ENCODE peak calls at places on chromosomes 1 and 21, in five cellular contexts. Z is brain microvascular endothelial cell, G is transverse colon, L is epithelial cell of esophagus, B is bronchial epithelial cell. Y is an unnamed sample.

GRCh38 chr1:229694053-229694693 is 68.1 kb downstream of the URB2 start:
- DNase-seq in Z (peak), G (peak), L (no peak), B (no peak), Y (no peak)

GRCh38 chr1:160169553-160170399 is 18.4 kb downstream of the ATP1A4 start:
- DNase-seq in Z (no peak), G (no peak), L (no peak), B (no peak), Y (peak)

GRCh38 chr1:20732588-20733360 is at the start of gene SH2D5:
- DNase-seq in Z (peak), G (peak), L (peak), B (peak), Y (peak)

GRCh38 chr1:190377294-190377693 is 100.4 kb downstream of the BRINP3 start:
- DNase-seq in Z (no peak), G (no peak), L (no peak), B (no peak), Y (no peak)

GRCh38 chr1:232873412-232873811 is 68.2 kb downstream of the MAP10 start:
- DNase-seq in Z (no peak), G (no peak), L (peak), B (peak), Y (no peak)

GRCh38 chr1:3009021-3009420 is 12.2 kb upstream of the ACTRT2 start:
- DNase-seq in Z (no peak), G (no peak), L (no peak), B (no peak), Y (no peak)

GRCh38 chr1:36786425-36786824 is 247.9 kb downstream of the GRIK3 start:
- DNase-seq in Z (no peak), G (no peak), L (no peak), B (no peak), Y (no peak)

GRCh38 chr1:18261891-18262290 is 154.3 kb downstream of the IGSF21 start:
- DNase-seq in Z (no peak), G (no peak), L (no peak), B (no peak), Y (no peak)

GRCh38 chr1:153742411-153743142 is 14.7 kb downstream of the INTS3 start:
- DNase-seq in Z (no peak), G (no peak), L (peak), B (no peak), Y (peak)

GRCh38 chr1:29876441-29876840 is 640.1 kb downstream of the PTPRU start:
- DNase-seq in Z (no peak), G (no peak), L (no peak), B (no peak), Y (no peak)

GRCh38 chr1:52629021-52629643 is 3.8 kb upstream of the SHISAL2A start:
- DNase-seq in Z (no peak), G (no peak), L (no peak), B (no peak), Y (no peak)

GRCh38 chr1:212962509-212962908 is 12.2 kb downstream of the VASH2 start:
- DNase-seq in Z (no peak), G (no peak), L (no peak), B (no peak), Y (no peak)

GRCh38 chr1:47137178-47137577 is at the start of gene CYP4A22:
- DNase-seq in Z (no peak), G (no peak), L (no peak), B (no peak), Y (no peak)

GRCh38 chr1:198373376-198373775 is 167.1 kb downstream of the ATP6V1G3 start:
- DNase-seq in Z (peak), G (no peak), L (peak), B (peak), Y (no peak)

GRCh38 chr1:48617227-48617626 is 145.2 kb upstream of the SPATA6 start:
- DNase-seq in Z (no peak), G (no peak), L (no peak), B (peak), Y (no peak)

GRCh38 chr1:206513312-206514111 is 6.2 kb downstream of the RASSF5 start:
- DNase-seq in Z (peak), G (peak), L (peak), B (peak), Y (no peak)

GRCh38 chr1:27638047-27638734 is 3.2 kb upstream of the FGR start:
- DNase-seq in Z (no peak), G (no peak), L (no peak), B (no peak), Y (no peak)

GRCh38 chr1:114342376-114342775 is 168.6 kb downstream of the TRIM33 start:
- DNase-seq in Z (no peak), G (peak), L (no peak), B (no peak), Y (no peak)

GRCh38 chr1:78839704-78840277 is 166.7 kb downstream of the ADGRL4 start:
- DNase-seq in Z (peak), G (no peak), L (peak), B (peak), Y (peak)

GRCh38 chr1:210385228-210385627 is 56.5 kb downstream of the HHAT start:
- DNase-seq in Z (no peak), G (no peak), L (no peak), B (no peak), Y (no peak)

GRCh38 chr1:244988521-244988920 is 124.2 kb upstream of the HNRNPU start:
- DNase-seq in Z (no peak), G (no peak), L (no peak), B (no peak), Y (no peak)

GRCh38 chr1:53837924-53838653 is at the start of gene NDC1:
- DNase-seq in Z (peak), G (peak), L (peak), B (peak), Y (peak)
- TF ChIP-seq CTCF in Z (peak), G (no peak), L (peak), B (peak), Y (no peak)

DNA sequence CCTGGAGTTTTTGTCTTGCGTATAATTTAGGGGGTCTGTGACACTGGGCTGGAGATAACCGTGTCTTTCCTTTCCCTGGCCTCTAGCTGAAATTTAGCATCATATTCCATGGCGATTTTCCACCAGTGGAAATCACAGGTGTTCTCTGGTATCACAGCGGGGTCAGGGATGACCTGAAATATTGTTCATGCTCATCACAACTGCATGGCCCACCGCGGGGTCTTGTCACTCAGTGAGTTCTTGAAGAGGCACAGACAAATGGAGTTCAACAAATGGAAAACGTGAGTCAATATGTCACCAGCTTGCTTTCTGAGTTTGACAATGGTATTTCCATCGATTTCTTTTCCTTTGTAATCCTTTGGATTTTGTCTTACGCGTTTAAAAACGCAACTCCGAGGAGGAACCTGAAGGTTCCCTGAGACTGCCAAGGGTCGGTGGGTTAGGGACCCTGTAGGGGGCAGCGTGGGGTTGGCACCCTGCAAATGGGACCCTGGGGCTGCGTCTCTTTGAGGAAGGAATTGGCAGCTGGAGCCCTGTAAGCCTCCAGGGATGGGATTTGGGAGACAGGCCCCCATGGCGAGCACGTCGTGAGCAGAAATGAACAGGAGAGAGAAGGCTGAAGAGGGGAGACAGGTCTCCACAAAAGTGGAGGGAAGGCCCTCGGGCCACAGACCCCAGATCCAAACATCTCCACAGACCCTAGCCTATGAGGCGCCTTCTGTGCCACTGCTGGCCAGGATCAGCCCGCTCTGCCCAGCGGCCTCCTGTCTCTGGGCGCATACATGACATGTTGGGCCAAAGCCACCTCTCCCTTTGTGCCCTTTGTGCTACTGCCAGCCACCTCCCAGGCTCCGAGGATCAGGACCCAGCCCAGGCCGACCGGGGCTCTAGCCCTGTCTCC is 32.1 kb upstream of the RUNX3 start:
- DNase-seq in Z (no peak), G (no peak), L (no peak), B (no peak), Y (no peak)
- TF ChIP-seq CTCF in Z (no peak), G (no peak), L (no peak), B (no peak), Y (peak)

GRCh38 chr21:43611598-43612369 is 47.5 kb downstream of the HSF2BP start:
- DNase-seq in Z (peak), G (peak), L (peak), B (peak), Y (peak)
- TF ChIP-seq CTCF in Z (peak), G (peak), L (peak), B (peak), Y (peak)

GRCh38 chr21:32209580-32209979 is 69.3 kb downstream of the MIS18A start:
- DNase-seq in Z (no peak), G (no peak), L (no peak), B (no peak), Y (no peak)

GRCh38 chr21:32215306-32215685 is 63.6 kb downstream of the MIS18A start:
- DNase-seq in Z (no peak), G (no peak), L (no peak), B (no peak), Y (no peak)

GRCh38 chr21:32216293-32216692 is 62.6 kb downstream of the MIS18A start:
- DNase-seq in Z (no peak), G (no peak), L (no peak), B (no peak), Y (no peak)

GRCh38 chr21:32212116-32212515 is 66.7 kb downstream of the MIS18A start:
- DNase-seq in Z (no peak), G (no peak), L (no peak), B (no peak), Y (no peak)

GRCh38 chr21:32214654-32215305 is 64.1 kb downstream of the MIS18A start:
- DNase-seq in Z (no peak), G (no peak), L (no peak), B (no peak), Y (no peak)
- TF ChIP-seq CTCF in Z (no peak), G (no peak), L (no peak), B (no peak), Y (no peak)

GRCh38 chr21:36966066-36966845 is at the start of gene HLCS:
- DNase-seq in Z (peak), G (peak), L (peak), B (peak), Y (peak)
- TF ChIP-seq CTCF in Z (no peak), G (no peak), L (no peak), B (peak), Y (peak)

DNA sequence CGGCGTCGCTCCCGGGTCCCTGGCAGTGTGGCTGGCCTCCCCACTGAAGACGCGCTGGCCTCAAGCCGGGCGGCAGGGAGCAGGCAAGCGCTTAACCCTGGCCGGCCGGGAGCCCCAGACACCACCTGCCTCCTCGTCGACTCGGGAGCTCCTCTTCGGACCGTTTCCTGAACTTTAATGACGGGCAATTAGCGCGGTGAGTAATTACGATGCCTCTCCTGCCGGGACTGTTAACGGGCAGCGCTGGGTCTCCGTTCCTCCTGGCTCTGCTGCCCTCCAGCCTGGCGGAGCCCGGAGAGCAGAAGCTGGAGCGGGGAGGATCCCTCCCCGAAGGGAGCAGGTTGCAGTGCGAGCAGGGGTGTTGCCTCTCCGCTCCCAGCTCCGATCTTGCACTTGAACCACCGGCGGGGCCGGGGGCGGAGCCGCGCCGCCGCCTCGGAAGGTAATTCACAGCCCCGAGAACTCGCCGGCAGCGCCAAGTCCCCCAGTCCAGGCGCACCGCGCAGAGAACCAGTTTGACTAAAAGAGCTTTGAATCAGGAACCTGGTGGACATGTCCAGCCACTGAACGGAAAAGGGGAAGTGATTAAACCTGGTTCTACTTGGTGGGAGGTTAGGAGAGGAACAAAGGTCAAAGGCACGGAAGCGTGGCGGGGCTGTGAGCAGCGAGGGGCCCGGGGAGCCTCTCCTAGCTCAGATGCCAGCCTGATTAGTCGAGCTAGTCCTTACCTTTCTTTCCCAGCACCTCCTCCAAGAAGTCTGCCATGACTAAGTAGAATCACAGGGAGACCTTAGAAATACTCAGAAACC is 18.3 kb upstream of the PLEKHA6 start:
- DNase-seq in Z (no peak), G (peak), L (peak), B (peak), Y (peak)
- TF ChIP-seq CTCF in Z (no peak), G (no peak), L (no peak), B (no peak), Y (no peak)

GRCh38 chr1:6869002-6869380 is 83.7 kb downstream of the CAMTA1 start:
- DNase-seq in Z (no peak), G (no peak), L (peak), B (no peak), Y (no peak)

GRCh38 chr1:6868371-6869001 is 83.2 kb downstream of the CAMTA1 start:
- DNase-seq in Z (no peak), G (no peak), L (no peak), B (no peak), Y (no peak)

GRCh38 chr1:6866825-6867224 is 81.6 kb downstream of the CAMTA1 start:
- DNase-seq in Z (no peak), G (no peak), L (no peak), B (no peak), Y (no peak)

GRCh38 chr1:6870086-6870485 is 84.8 kb downstream of the CAMTA1 start:
- DNase-seq in Z (no peak), G (no peak), L (no peak), B (no peak), Y (no peak)

GRCh38 chr1:6867688-6868370 is 82.6 kb downstream of the CAMTA1 start:
- DNase-seq in Z (no peak), G (no peak), L (no peak), B (no peak), Y (no peak)
- TF ChIP-seq CTCF in Z (no peak), G (no peak), L (no peak), B (no peak), Y (no peak)

DNA sequence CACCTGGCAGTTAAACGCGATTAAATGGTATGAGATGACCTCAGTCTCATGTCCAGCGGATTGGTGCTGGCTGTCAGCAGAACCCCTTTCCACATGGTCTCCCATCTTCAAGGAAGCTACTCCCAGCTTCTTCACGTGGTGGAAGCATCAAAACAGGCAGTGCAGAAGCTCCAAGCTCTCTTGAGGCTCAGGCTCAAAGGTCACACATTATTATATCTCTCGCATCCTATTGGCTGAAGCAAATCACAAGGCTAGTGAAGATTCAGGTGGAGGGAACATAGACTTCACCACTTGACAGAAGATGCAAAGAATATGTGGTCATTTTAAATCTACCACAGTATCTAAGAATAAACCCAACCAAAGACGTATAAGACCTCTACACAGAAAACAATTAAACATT is 181.9 kb downstream of the VPS13D start:
- DNase-seq in Z (no peak), G (no peak), L (no peak), B (no peak), Y (no peak)
- TF ChIP-seq CTCF in Z (no peak), G (no peak), L (no peak), B (no peak), Y (no peak)

GRCh38 chr1:15426492-15427279 is 11.6 kb upstream of the CTRC start:
- DNase-seq in Z (no peak), G (peak), L (peak), B (peak), Y (no peak)
- TF ChIP-seq CTCF in Z (peak), G (peak), L (no peak), B (no peak), Y (no peak)

GRCh38 chr1:92298573-92299476 is at the start of the genes GLMN and RPAP2:
- DNase-seq in Z (peak), G (peak), L (peak), B (peak), Y (peak)
- TF ChIP-seq CTCF in Z (peak), G (no peak), L (peak), B (peak), Y (peak)